ENCODE peak calls at places on chromosomes 2 and 18, in seven cellular contexts. One of them, this sample, is unnamed.

GRCh38 chr2:239934571-239935171 is 90.5 kb downstream of the NDUFA10 start:
- DNase-seq in HCEC 1CT: peak
- DNase-seq in NCI-H2081: no peak
- DNase-seq in activated naive CD8-positive, alpha-beta T cell treated with anti-CD3 and anti-CD28 coated beads, Interleukin-2, amount 50 U/mL, for 16 hours: no peak
- DNase-seq in brain microvascular endothelial cell: peak
- DNase-seq in GM12865: peak
- DNase-seq in fibroblast of villous mesenchyme: peak
- DNase-seq in this sample: no peak

GRCh38 chr18:9878783-9879242 is 7.0 kb upstream of the TXNDC2 start:
- DNase-seq in brain microvascular endothelial cell: no peak
- DNase-seq in NCI-H2081: no peak
- DNase-seq in activated naive CD8-positive, alpha-beta T cell treated with anti-CD3 and anti-CD28 coated beads, Interleukin-2, amount 50 U/mL, for 16 hours: no peak
- DNase-seq in GM12865: no peak
- DNase-seq in fibroblast of villous mesenchyme: no peak
- DNase-seq in HCEC 1CT: no peak
- DNase-seq in this sample: no peak

GRCh38 chr2:70725505-70725904 is 42.5 kb downstream of the ADD2 start:
- DNase-seq in GM12865: no peak
- DNase-seq in activated naive CD8-positive, alpha-beta T cell treated with anti-CD3 and anti-CD28 coated beads, Interleukin-2, amount 50 U/mL, for 16 hours: no peak
- DNase-seq in NCI-H2081: no peak
- DNase-seq in fibroblast of villous mesenchyme: no peak
- DNase-seq in HCEC 1CT: no peak
- DNase-seq in brain microvascular endothelial cell: no peak
- DNase-seq in this sample: peak

GRCh38 chr18:34802938-34803337 is 92.8 kb downstream of the DTNA start:
- DNase-seq in GM12865: no peak
- DNase-seq in fibroblast of villous mesenchyme: no peak
- DNase-seq in activated naive CD8-positive, alpha-beta T cell treated with anti-CD3 and anti-CD28 coated beads, Interleukin-2, amount 50 U/mL, for 16 hours: no peak
- DNase-seq in HCEC 1CT: peak
- DNase-seq in NCI-H2081: no peak
- DNase-seq in brain microvascular endothelial cell: no peak
- DNase-seq in this sample: no peak

GRCh38 chr18:79742076-79742475 is 55.7 kb upstream of the KCNG2 start:
- DNase-seq in HCEC 1CT: no peak
- DNase-seq in GM12865: no peak
- DNase-seq in activated naive CD8-positive, alpha-beta T cell treated with anti-CD3 and anti-CD28 coated beads, Interleukin-2, amount 50 U/mL, for 16 hours: no peak
- DNase-seq in NCI-H2081: no peak
- DNase-seq in fibroblast of villous mesenchyme: no peak
- DNase-seq in brain microvascular endothelial cell: no peak
- DNase-seq in this sample: no peak

GRCh38 chr2:188485496-188485895 is 193.8 kb downstream of the GULP1 start:
- DNase-seq in fibroblast of villous mesenchyme: peak
- DNase-seq in activated naive CD8-positive, alpha-beta T cell treated with anti-CD3 and anti-CD28 coated beads, Interleukin-2, amount 50 U/mL, for 16 hours: no peak
- DNase-seq in NCI-H2081: no peak
- DNase-seq in brain microvascular endothelial cell: no peak
- DNase-seq in GM12865: no peak
- DNase-seq in HCEC 1CT: peak
- DNase-seq in this sample: no peak

GRCh38 chr2:220162320-220162719 is 534.9 kb downstream of the SLC4A3 start:
- DNase-seq in NCI-H2081: no peak
- DNase-seq in brain microvascular endothelial cell: no peak
- DNase-seq in HCEC 1CT: peak
- DNase-seq in GM12865: no peak
- DNase-seq in fibroblast of villous mesenchyme: peak
- DNase-seq in activated naive CD8-positive, alpha-beta T cell treated with anti-CD3 and anti-CD28 coated beads, Interleukin-2, amount 50 U/mL, for 16 hours: no peak
- DNase-seq in this sample: no peak

GRCh38 chr2:73075477-73076373 is 4.2 kb upstream of the SFXN5 start:
- DNase-seq in GM12865: no peak
- DNase-seq in brain microvascular endothelial cell: no peak
- DNase-seq in fibroblast of villous mesenchyme: peak
- DNase-seq in HCEC 1CT: no peak
- DNase-seq in NCI-H2081: no peak
- DNase-seq in activated naive CD8-positive, alpha-beta T cell treated with anti-CD3 and anti-CD28 coated beads, Interleukin-2, amount 50 U/mL, for 16 hours: no peak
- DNase-seq in this sample: no peak

GRCh38 chr2:63049291-63050185 is 1.1 kb upstream of the OTX1 start:
- DNase-seq in fibroblast of villous mesenchyme: no peak
- DNase-seq in GM12865: no peak
- DNase-seq in brain microvascular endothelial cell: no peak
- DNase-seq in activated naive CD8-positive, alpha-beta T cell treated with anti-CD3 and anti-CD28 coated beads, Interleukin-2, amount 50 U/mL, for 16 hours: no peak
- DNase-seq in NCI-H2081: no peak
- DNase-seq in HCEC 1CT: no peak
- DNase-seq in this sample: no peak

GRCh38 chr2:186605041-186605440 is 15.2 kb downstream of the ITGAV start:
- DNase-seq in NCI-H2081: no peak
- DNase-seq in brain microvascular endothelial cell: no peak
- DNase-seq in fibroblast of villous mesenchyme: peak
- DNase-seq in activated naive CD8-positive, alpha-beta T cell treated with anti-CD3 and anti-CD28 coated beads, Interleukin-2, amount 50 U/mL, for 16 hours: no peak
- DNase-seq in GM12865: no peak
- DNase-seq in HCEC 1CT: no peak
- DNase-seq in this sample: no peak

GRCh38 chr2:5722236-5722635 is 30.1 kb downstream of the SOX11 start:
- DNase-seq in activated naive CD8-positive, alpha-beta T cell treated with anti-CD3 and anti-CD28 coated beads, Interleukin-2, amount 50 U/mL, for 16 hours: no peak
- DNase-seq in fibroblast of villous mesenchyme: no peak
- DNase-seq in GM12865: no peak
- DNase-seq in NCI-H2081: no peak
- DNase-seq in brain microvascular endothelial cell: no peak
- DNase-seq in HCEC 1CT: no peak
- DNase-seq in this sample: no peak

GRCh38 chr2:74540291-74540690 is 10.6 kb downstream of the HTRA2 start:
- DNase-seq in HCEC 1CT: no peak
- DNase-seq in brain microvascular endothelial cell: no peak
- DNase-seq in NCI-H2081: no peak
- DNase-seq in GM12865: no peak
- DNase-seq in fibroblast of villous mesenchyme: no peak
- DNase-seq in activated naive CD8-positive, alpha-beta T cell treated with anti-CD3 and anti-CD28 coated beads, Interleukin-2, amount 50 U/mL, for 16 hours: no peak
- DNase-seq in this sample: no peak

GRCh38 chr2:111642576-111643327 is 241.2 kb downstream of the ANAPC1 start:
- DNase-seq in NCI-H2081: no peak
- DNase-seq in GM12865: no peak
- DNase-seq in HCEC 1CT: no peak
- DNase-seq in brain microvascular endothelial cell: no peak
- DNase-seq in activated naive CD8-positive, alpha-beta T cell treated with anti-CD3 and anti-CD28 coated beads, Interleukin-2, amount 50 U/mL, for 16 hours: no peak
- DNase-seq in fibroblast of villous mesenchyme: no peak
- DNase-seq in this sample: no peak

GRCh38 chr2:16177671-16178180 is 237.4 kb downstream of the MYCN start:
- DNase-seq in NCI-H2081: no peak
- DNase-seq in activated naive CD8-positive, alpha-beta T cell treated with anti-CD3 and anti-CD28 coated beads, Interleukin-2, amount 50 U/mL, for 16 hours: no peak
- DNase-seq in HCEC 1CT: no peak
- DNase-seq in brain microvascular endothelial cell: no peak
- DNase-seq in fibroblast of villous mesenchyme: no peak
- DNase-seq in GM12865: no peak
- DNase-seq in this sample: no peak

GRCh38 chr2:126831234-126832005 is 67.3 kb upstream of the TEX51 start:
- DNase-seq in fibroblast of villous mesenchyme: no peak
- DNase-seq in NCI-H2081: no peak
- DNase-seq in activated naive CD8-positive, alpha-beta T cell treated with anti-CD3 and anti-CD28 coated beads, Interleukin-2, amount 50 U/mL, for 16 hours: no peak
- DNase-seq in brain microvascular endothelial cell: peak
- DNase-seq in HCEC 1CT: no peak
- DNase-seq in GM12865: no peak
- DNase-seq in this sample: no peak

GRCh38 chr18:42807852-42808251 is 307.6 kb downstream of the RIT2 start:
- DNase-seq in NCI-H2081: no peak
- DNase-seq in GM12865: no peak
- DNase-seq in brain microvascular endothelial cell: no peak
- DNase-seq in HCEC 1CT: no peak
- DNase-seq in fibroblast of villous mesenchyme: no peak
- DNase-seq in activated naive CD8-positive, alpha-beta T cell treated with anti-CD3 and anti-CD28 coated beads, Interleukin-2, amount 50 U/mL, for 16 hours: no peak
- DNase-seq in this sample: no peak

GRCh38 chr2:128986026-128986720 is 667.5 kb upstream of the HS6ST1 start:
- DNase-seq in HCEC 1CT: no peak
- DNase-seq in brain microvascular endothelial cell: no peak
- DNase-seq in GM12865: no peak
- DNase-seq in activated naive CD8-positive, alpha-beta T cell treated with anti-CD3 and anti-CD28 coated beads, Interleukin-2, amount 50 U/mL, for 16 hours: no peak
- DNase-seq in NCI-H2081: no peak
- DNase-seq in fibroblast of villous mesenchyme: no peak
- DNase-seq in this sample: no peak

GRCh38 chr2:198097628-198098027 is 293.2 kb downstream of the PLCL1 start:
- DNase-seq in brain microvascular endothelial cell: no peak
- DNase-seq in NCI-H2081: no peak
- DNase-seq in HCEC 1CT: no peak
- DNase-seq in GM12865: peak
- DNase-seq in activated naive CD8-positive, alpha-beta T cell treated with anti-CD3 and anti-CD28 coated beads, Interleukin-2, amount 50 U/mL, for 16 hours: no peak
- DNase-seq in fibroblast of villous mesenchyme: no peak
- DNase-seq in this sample: no peak

GRCh38 chr2:231918501-231919330 is 7.5 kb downstream of the NPPC start:
- DNase-seq in fibroblast of villous mesenchyme: no peak
- DNase-seq in brain microvascular endothelial cell: no peak
- DNase-seq in activated naive CD8-positive, alpha-beta T cell treated with anti-CD3 and anti-CD28 coated beads, Interleukin-2, amount 50 U/mL, for 16 hours: no peak
- DNase-seq in GM12865: no peak
- DNase-seq in NCI-H2081: no peak
- DNase-seq in HCEC 1CT: no peak
- DNase-seq in this sample: no peak

GRCh38 chr2:1739961-1740713 is 4.2 kb downstream of the PXDN start:
- DNase-seq in fibroblast of villous mesenchyme: peak
- DNase-seq in GM12865: no peak
- DNase-seq in brain microvascular endothelial cell: peak
- DNase-seq in activated naive CD8-positive, alpha-beta T cell treated with anti-CD3 and anti-CD28 coated beads, Interleukin-2, amount 50 U/mL, for 16 hours: no peak
- DNase-seq in NCI-H2081: no peak
- DNase-seq in HCEC 1CT: no peak
- DNase-seq in this sample: no peak

GRCh38 chr2:121562269-121563176 is 31.8 kb downstream of the RNU4ATAC start:
- DNase-seq in GM12865: peak
- DNase-seq in activated naive CD8-positive, alpha-beta T cell treated with anti-CD3 and anti-CD28 coated beads, Interleukin-2, amount 50 U/mL, for 16 hours: no peak
- DNase-seq in fibroblast of villous mesenchyme: no peak
- DNase-seq in NCI-H2081: no peak
- DNase-seq in brain microvascular endothelial cell: no peak
- DNase-seq in HCEC 1CT: no peak
- DNase-seq in this sample: no peak

GRCh38 chr2:162317910-162318279 is 589 bp downstream of the IFIH1 start:
- DNase-seq in activated naive CD8-positive, alpha-beta T cell treated with anti-CD3 and anti-CD28 coated beads, Interleukin-2, amount 50 U/mL, for 16 hours: no peak
- DNase-seq in brain microvascular endothelial cell: peak
- DNase-seq in NCI-H2081: no peak
- DNase-seq in HCEC 1CT: no peak
- DNase-seq in fibroblast of villous mesenchyme: peak
- DNase-seq in GM12865: peak
- DNase-seq in this sample: no peak

GRCh38 chr2:147331790-147332419 is 512.9 kb upstream of the ACVR2A start:
- DNase-seq in fibroblast of villous mesenchyme: peak
- DNase-seq in brain microvascular endothelial cell: peak
- DNase-seq in GM12865: peak
- DNase-seq in HCEC 1CT: peak
- DNase-seq in activated naive CD8-positive, alpha-beta T cell treated with anti-CD3 and anti-CD28 coated beads, Interleukin-2, amount 50 U/mL, for 16 hours: no peak
- DNase-seq in NCI-H2081: peak
- DNase-seq in this sample: no peak

GRCh38 chr2:172562298-172562697 is 6.4 kb downstream of the PDK1 start:
- DNase-seq in brain microvascular endothelial cell: no peak
- DNase-seq in activated naive CD8-positive, alpha-beta T cell treated with anti-CD3 and anti-CD28 coated beads, Interleukin-2, amount 50 U/mL, for 16 hours: no peak
- DNase-seq in NCI-H2081: no peak
- DNase-seq in fibroblast of villous mesenchyme: no peak
- DNase-seq in GM12865: no peak
- DNase-seq in HCEC 1CT: no peak
- DNase-seq in this sample: no peak

GRCh38 chr2:26694001-26694400 is 1.5 kb downstream of the KCNK3 start:
- DNase-seq in activated naive CD8-positive, alpha-beta T cell treated with anti-CD3 and anti-CD28 coated beads, Interleukin-2, amount 50 U/mL, for 16 hours: no peak
- DNase-seq in NCI-H2081: no peak
- DNase-seq in HCEC 1CT: no peak
- DNase-seq in brain microvascular endothelial cell: no peak
- DNase-seq in fibroblast of villous mesenchyme: no peak
- DNase-seq in GM12865: no peak
- DNase-seq in this sample: no peak

This sample was measured in D721Med.